ENCODE peak calls at places on chromosomes 11 and 22, in ten cellular contexts. W is GM23248; T is SK-N-MC; U is T-cell; B is ecto neural progenitor cell; I is nucleus accumbens; V is endothelial cell; J is LoVo; L is OCI-LY7; D is activated naive CD8-positive, alpha-beta T cell treated with anti-CD3 and anti-CD28 coated beads for 36 hours. Q is an unnamed sample.
A peak's percentile ranks its signal among the peaks of the same experiment; 100 is the strongest.

GRCh38 chr11:102830328-102830727 is 13.1 kb downstream of the MMP3 start:
- DNase-seq in T (no peak), B (no peak), W (peak; percentile 65), D (no peak), I (no peak), L (no peak), J (no peak), U (no peak), V (no peak), Q (no peak)

GRCh38 chr22:48380016-48380665 is 1447.5 kb downstream of the BRD1 start:
- DNase-seq in V (no peak), U (no peak), W (no peak), B (no peak), L (no peak), J (no peak), T (no peak), D (no peak), I (no peak), Q (no peak)

GRCh38 chr22:23067691-23068090 is 2.6 kb upstream of the GNAZ start:
- DNase-seq in W (peak; percentile 9), V (peak; percentile 1), T (no peak), I (no peak), L (peak; percentile 33), J (no peak), U (no peak), B (no peak), D (no peak), Q (no peak)

GRCh38 chr11:62077136-62077535 is 46.7 kb upstream of the INCENP start:
- DNase-seq in J (no peak), I (no peak), U (no peak), V (no peak), B (no peak), D (no peak), L (no peak), W (peak; percentile 32), T (no peak), Q (no peak)

GRCh38 chr11:44305643-44306468 is 4.1 kb downstream of the ALX4 start:
- DNase-seq in U (no peak), B (peak; percentile 64), V (no peak), J (peak; percentile 50), D (peak; percentile 48), T (no peak), W (no peak), I (no peak), L (no peak), Q (no peak)

GRCh38 chr11:46902694-46903093 is 15.7 kb downstream of the LRP4 start:
- DNase-seq in B (no peak), J (no peak), D (no peak), V (no peak), T (no peak), W (no peak), L (no peak), I (no peak), U (no peak), Q (no peak)

GRCh38 chr11:61586792-61587430 is 6.0 kb upstream of the SYT7 start:
- DNase-seq in B (no peak), T (no peak), L (no peak), V (no peak), U (no peak), W (no peak), I (no peak), J (no peak), D (no peak), Q (no peak)

GRCh38 chr11:10900686-10901415 is 43.0 kb upstream of the ZBED5 start:
- DNase-seq in I (no peak), L (no peak), B (no peak), U (no peak), W (peak; percentile 54), J (peak; percentile 20), D (no peak), V (no peak), T (no peak), Q (no peak)

GRCh38 chr11:45560153-45560934 is 105.1 kb downstream of the CHST1 start:
- DNase-seq in J (no peak), I (no peak), U (no peak), B (no peak), L (no peak), D (no peak), T (no peak), V (no peak), W (no peak), Q (no peak)

Q was measured in RKO.